ENCODE peak calls at places on chromosomes 12 and 14, in six cellular contexts. One of them, this sample, is unnamed. For H3K27me3, the result is how much of the 10 kb centered on the place peaks cover.

GRCh38 chr14:24246765-24247212 is 4.4 kb upstream of the TINF2 start:
- DNase-seq in suprapubic skin: no peak
- DNase-seq in K562: no peak
- DNase-seq in HL-60: no peak
- DNase-seq in BJ: no peak
- DNase-seq in stomach: no peak
- DNase-seq in this sample: no peak

GRCh38 chr12:95300286-95300685 is 82.7 kb downstream of the VEZT start:
- DNase-seq in suprapubic skin: no peak
- DNase-seq in K562: no peak
- DNase-seq in HL-60: no peak
- DNase-seq in BJ: no peak
- DNase-seq in stomach: no peak
- DNase-seq in this sample: no peak

GRCh38 chr12:49346659-49347306 is at the start of gene DNAJC22:
- DNase-seq in suprapubic skin: no peak
- DNase-seq in K562: peak
- DNase-seq in HL-60: no peak
- DNase-seq in BJ: no peak
- DNase-seq in stomach: peak
- DNase-seq in this sample: no peak

GRCh38 chr12:71438670-71439361 is 782 bp upstream of the LGR5 start:
- DNase-seq in suprapubic skin: no peak
- DNase-seq in K562: no peak
- DNase-seq in HL-60: no peak
- DNase-seq in BJ: no peak
- DNase-seq in stomach: no peak
- DNase-seq in this sample: no peak

GRCh38 chr14:55846852-55847471 is 267.0 kb downstream of the KTN1 start:
- DNase-seq in suprapubic skin: peak
- DNase-seq in K562: no peak
- DNase-seq in HL-60: no peak
- DNase-seq in BJ: peak
- DNase-seq in stomach: no peak
- DNase-seq in this sample: peak

GRCh38 chr12:40168868-40169267 is 55.9 kb upstream of the LRRK2 start:
- DNase-seq in suprapubic skin: no peak
- DNase-seq in K562: no peak
- DNase-seq in HL-60: no peak
- DNase-seq in BJ: no peak
- DNase-seq in stomach: no peak
- DNase-seq in this sample: no peak

GRCh38 chr14:54447231-54447692 is 6.1 kb upstream of the CNIH1 start:
- DNase-seq in suprapubic skin: no peak
- DNase-seq in K562: no peak
- DNase-seq in HL-60: peak
- DNase-seq in BJ: no peak
- DNase-seq in stomach: peak
- DNase-seq in this sample: no peak

GRCh38 chr12:56768424-56768823 is 5.3 kb downstream of the HSD17B6 start:
- DNase-seq in suprapubic skin: no peak
- DNase-seq in K562: no peak
- DNase-seq in HL-60: no peak
- DNase-seq in BJ: no peak
- DNase-seq in stomach: no peak
- DNase-seq in this sample: no peak

GRCh38 chr12:113069149-113069548 is 12.6 kb downstream of the DTX1 start:
- DNase-seq in suprapubic skin: no peak
- DNase-seq in K562: no peak
- DNase-seq in HL-60: no peak
- DNase-seq in BJ: no peak
- DNase-seq in stomach: no peak
- DNase-seq in this sample: no peak

GRCh38 chr12:92561543-92561899 is 141.3 kb upstream of the PLEKHG7 start:
- DNase-seq in suprapubic skin: no peak
- DNase-seq in K562: no peak
- DNase-seq in HL-60: no peak
- DNase-seq in BJ: peak
- DNase-seq in stomach: peak
- DNase-seq in this sample: no peak

GRCh38 chr12:3896851-3897351 is 23.7 kb upstream of the PARP11 start:
- DNase-seq in suprapubic skin: no peak
- DNase-seq in K562: no peak
- DNase-seq in HL-60: peak
- DNase-seq in BJ: no peak
- DNase-seq in stomach: no peak
- DNase-seq in this sample: no peak

GRCh38 chr14:102211240-102211639 is 71.5 kb downstream of the WDR20 start:
- DNase-seq in suprapubic skin: no peak
- DNase-seq in K562: no peak
- DNase-seq in HL-60: no peak
- DNase-seq in BJ: no peak
- DNase-seq in stomach: no peak
- DNase-seq in this sample: no peak

GRCh38 chr12:89861086-89861485 is 152.4 kb upstream of the ATP2B1 start:
- DNase-seq in suprapubic skin: no peak
- DNase-seq in K562: no peak
- DNase-seq in HL-60: no peak
- DNase-seq in BJ: no peak
- DNase-seq in stomach: no peak
- DNase-seq in this sample: no peak
- H3K27me3 ChIP-seq in suprapubic skin: under half
- H3K27me3 ChIP-seq in K562: under half
- H3K27me3 ChIP-seq in HL-60: under half
- H3K27me3 ChIP-seq in BJ: under half
- H3K27me3 ChIP-seq in stomach: under half
- H3K27me3 ChIP-seq in this sample: under half

GRCh38 chr12:50555471-50555885 is 50.7 kb downstream of the DIP2B start:
- DNase-seq in suprapubic skin: no peak
- DNase-seq in K562: no peak
- DNase-seq in HL-60: no peak
- DNase-seq in BJ: no peak
- DNase-seq in stomach: no peak
- DNase-seq in this sample: no peak
- H3K4me3 ChIP-seq in suprapubic skin: no peak
- H3K4me3 ChIP-seq in K562: no peak
- H3K4me3 ChIP-seq in HL-60: no peak
- H3K4me3 ChIP-seq in BJ: no peak
- H3K4me3 ChIP-seq in stomach: no peak
- H3K4me3 ChIP-seq in this sample: no peak

GRCh38 chr12:127883013-127883412 is 384.0 kb upstream of the TMEM132C start:
- DNase-seq in suprapubic skin: no peak
- DNase-seq in K562: no peak
- DNase-seq in HL-60: no peak
- DNase-seq in BJ: no peak
- DNase-seq in stomach: no peak
- DNase-seq in this sample: no peak
- H3K27me3 ChIP-seq in suprapubic skin: under half
- H3K27me3 ChIP-seq in K562: under half
- H3K27me3 ChIP-seq in HL-60: under half
- H3K27me3 ChIP-seq in BJ: under half
- H3K27me3 ChIP-seq in stomach: under half
- H3K27me3 ChIP-seq in this sample: under half

GRCh38 chr14:52873694-52874093 is 77.2 kb downstream of the FERMT2 start:
- DNase-seq in suprapubic skin: no peak
- DNase-seq in K562: no peak
- DNase-seq in HL-60: no peak
- DNase-seq in BJ: no peak
- DNase-seq in stomach: no peak
- DNase-seq in this sample: no peak

GRCh38 chr14:52874389-52874788 is 76.5 kb downstream of the FERMT2 start:
- DNase-seq in suprapubic skin: no peak
- DNase-seq in K562: no peak
- DNase-seq in HL-60: no peak
- DNase-seq in BJ: no peak
- DNase-seq in stomach: no peak
- DNase-seq in this sample: no peak

GRCh38 chr14:52873096-52873495 is 77.8 kb downstream of the FERMT2 start:
- DNase-seq in suprapubic skin: no peak
- DNase-seq in K562: no peak
- DNase-seq in HL-60: no peak
- DNase-seq in BJ: no peak
- DNase-seq in stomach: no peak
- DNase-seq in this sample: no peak

GRCh38 chr14:52868911-52869611 is 77.7 kb upstream of the GNPNAT1 start:
- DNase-seq in suprapubic skin: no peak
- DNase-seq in K562: no peak
- DNase-seq in HL-60: no peak
- DNase-seq in BJ: no peak
- DNase-seq in stomach: no peak
- DNase-seq in this sample: no peak

DNA sequence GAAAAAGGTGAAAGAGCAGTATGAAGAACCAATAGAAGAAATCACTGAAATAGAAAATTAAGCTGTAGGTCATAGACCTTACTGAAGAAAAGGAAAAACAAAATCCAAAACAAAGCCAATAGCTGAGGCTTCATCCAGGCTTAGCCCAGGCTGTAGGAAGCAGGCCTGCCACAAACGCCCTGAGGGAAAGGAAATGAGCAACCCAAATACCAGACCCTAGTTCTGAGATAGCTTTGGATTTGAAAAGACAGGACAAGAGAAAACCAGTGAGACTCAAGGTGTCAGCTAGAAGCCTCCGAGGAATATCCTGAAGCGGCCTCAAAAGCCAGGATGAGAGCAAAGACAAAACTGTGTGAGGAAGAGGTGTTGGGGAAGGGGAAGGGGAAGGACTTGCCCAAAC is 79.2 kb downstream of the FERMT2 start:
- DNase-seq in suprapubic skin: no peak
- DNase-seq in K562: no peak
- DNase-seq in HL-60: no peak
- DNase-seq in BJ: no peak
- DNase-seq in stomach: no peak
- DNase-seq in this sample: no peak
- H3K4me3 ChIP-seq in suprapubic skin: no peak
- H3K4me3 ChIP-seq in K562: no peak
- H3K4me3 ChIP-seq in HL-60: no peak
- H3K4me3 ChIP-seq in BJ: no peak
- H3K4me3 ChIP-seq in stomach: no peak
- H3K4me3 ChIP-seq in this sample: no peak

DNA sequence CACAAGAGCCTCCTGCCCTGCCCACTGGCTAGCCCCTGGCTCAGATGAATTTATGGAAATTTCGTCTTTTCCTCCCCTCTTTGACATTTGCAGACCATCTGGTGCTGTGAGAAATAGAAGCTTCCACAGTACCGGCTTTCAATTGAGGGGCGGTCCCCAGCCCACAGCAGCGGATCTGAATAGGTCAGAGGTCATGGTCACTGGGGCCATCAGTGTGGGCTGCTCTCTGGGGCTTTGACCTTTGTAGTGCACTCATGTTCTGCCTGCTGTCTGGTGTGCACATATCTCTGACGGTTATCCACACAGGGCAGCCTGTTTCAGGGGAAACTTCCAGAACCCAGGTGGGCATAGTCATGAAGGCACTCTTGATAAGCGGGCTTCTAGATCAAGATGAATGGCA is 2.5 kb upstream of the RFLNA start:
- DNase-seq in suprapubic skin: no peak
- DNase-seq in K562: no peak
- DNase-seq in HL-60: no peak
- DNase-seq in BJ: no peak
- DNase-seq in stomach: no peak
- DNase-seq in this sample: no peak
- H3K27me3 ChIP-seq in suprapubic skin: under half
- H3K27me3 ChIP-seq in K562: half or more
- H3K27me3 ChIP-seq in HL-60: under half
- H3K27me3 ChIP-seq in BJ: under half
- H3K27me3 ChIP-seq in stomach: under half
- H3K27me3 ChIP-seq in this sample: under half

DNA sequence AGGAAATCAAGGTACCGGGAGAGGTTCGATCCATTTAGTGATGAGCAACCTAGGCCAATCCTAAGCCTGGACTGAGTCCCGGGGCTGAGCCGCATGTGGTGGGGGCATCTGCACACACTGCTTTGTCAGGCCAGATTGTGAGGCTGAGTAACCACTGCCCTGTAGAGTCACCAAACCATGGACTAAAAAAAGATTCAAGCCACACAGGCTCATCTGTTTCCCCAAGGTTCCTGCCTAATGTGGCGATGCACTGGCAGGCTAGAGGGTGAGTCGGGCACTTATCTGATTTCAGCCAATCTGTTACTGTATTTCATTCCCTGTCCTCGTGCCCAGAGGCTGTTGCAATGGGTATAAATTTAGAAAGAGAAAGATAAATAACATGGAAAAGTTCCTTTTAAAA is 140.8 kb downstream of the TTC7B start:
- DNase-seq in suprapubic skin: no peak
- DNase-seq in K562: no peak
- DNase-seq in HL-60: no peak
- DNase-seq in BJ: peak
- DNase-seq in stomach: no peak
- DNase-seq in this sample: no peak
- H3K4me3 ChIP-seq in suprapubic skin: no peak
- H3K4me3 ChIP-seq in K562: no peak
- H3K4me3 ChIP-seq in HL-60: no peak
- H3K4me3 ChIP-seq in BJ: no peak
- H3K4me3 ChIP-seq in stomach: no peak
- H3K4me3 ChIP-seq in this sample: no peak

This sample was measured in kidney epithelial cell.